ENCODE peak calls at places on chromosomes 5 and 9, in five cellular contexts. One of them, this sample, is unnamed.

GRCh38 chr9:127177221-127177620 is 54.8 kb upstream of the ANGPTL2 start:
- DNase-seq in GM12865: no peak
- DNase-seq in fibroblast of the aortic adventitia: no peak
- DNase-seq in fibroblast of villous mesenchyme: no peak
- DNase-seq in sigmoid colon: peak; percentile 63
- DNase-seq in this sample: no peak

GRCh38 chr5:142403583-142403982 is 78.8 kb upstream of the SPRY4 start:
- DNase-seq in GM12865: no peak
- DNase-seq in fibroblast of the aortic adventitia: no peak
- DNase-seq in sigmoid colon: no peak
- DNase-seq in fibroblast of villous mesenchyme: no peak
- DNase-seq in this sample: no peak

GRCh38 chr5:92401492-92401891 is 1018.4 kb upstream of the ARRDC3 start:
- DNase-seq in fibroblast of the aortic adventitia: peak; percentile 33
- DNase-seq in fibroblast of villous mesenchyme: no peak
- DNase-seq in sigmoid colon: no peak
- DNase-seq in GM12865: peak; percentile 38
- DNase-seq in this sample: peak; percentile 62

GRCh38 chr9:18849910-18850677 is 182.9 kb downstream of the SAXO1 start:
- DNase-seq in GM12865: no peak
- DNase-seq in fibroblast of the aortic adventitia: no peak
- DNase-seq in fibroblast of villous mesenchyme: no peak
- DNase-seq in sigmoid colon: no peak
- DNase-seq in this sample: no peak

GRCh38 chr5:68730220-68731010 is 363.4 kb upstream of the SLC30A5 start:
- DNase-seq in GM12865: no peak
- DNase-seq in sigmoid colon: no peak
- DNase-seq in fibroblast of villous mesenchyme: peak; percentile 62
- DNase-seq in fibroblast of the aortic adventitia: peak; percentile 87
- DNase-seq in this sample: peak; percentile 91

GRCh38 chr9:98255064-98255577 is 328 bp downstream of the TBC1D2 start:
- DNase-seq in fibroblast of villous mesenchyme: peak; percentile 62
- DNase-seq in GM12865: no peak
- DNase-seq in sigmoid colon: peak; percentile 67
- DNase-seq in fibroblast of the aortic adventitia: peak; percentile 49
- DNase-seq in this sample: peak; percentile 70

GRCh38 chr5:172274951-172275753 is 8.4 kb downstream of the UBTD2 start:
- DNase-seq in fibroblast of the aortic adventitia: no peak
- DNase-seq in GM12865: peak; percentile 80
- DNase-seq in fibroblast of villous mesenchyme: no peak
- DNase-seq in sigmoid colon: no peak
- DNase-seq in this sample: peak; percentile 93

GRCh38 chr9:10146517-10147331 is 466.1 kb downstream of the PTPRD start:
- DNase-seq in GM12865: no peak
- DNase-seq in fibroblast of villous mesenchyme: no peak
- DNase-seq in sigmoid colon: no peak
- DNase-seq in fibroblast of the aortic adventitia: no peak
- DNase-seq in this sample: no peak

GRCh38 chr5:77232959-77233358 is 22.5 kb downstream of the PDE8B start:
- DNase-seq in fibroblast of villous mesenchyme: peak; percentile 23
- DNase-seq in GM12865: peak; percentile 40
- DNase-seq in sigmoid colon: no peak
- DNase-seq in fibroblast of the aortic adventitia: no peak
- DNase-seq in this sample: peak; percentile 47

GRCh38 chr5:59036274-59036961 is 453.5 kb downstream of the RAB3C start:
- DNase-seq in sigmoid colon: peak; percentile 75
- DNase-seq in GM12865: no peak
- DNase-seq in fibroblast of the aortic adventitia: peak; percentile 96
- DNase-seq in fibroblast of villous mesenchyme: peak; percentile 99
- DNase-seq in this sample: peak; percentile 99

GRCh38 chr5:56409331-56410190 is 176.4 kb upstream of the ANKRD55 start:
- DNase-seq in fibroblast of villous mesenchyme: peak; percentile 99
- DNase-seq in GM12865: no peak
- DNase-seq in fibroblast of the aortic adventitia: peak; percentile 94
- DNase-seq in sigmoid colon: no peak
- DNase-seq in this sample: peak; percentile 55

GRCh38 chr5:178272591-178272990 is 40.0 kb upstream of the PHYKPL start:
- DNase-seq in GM12865: no peak
- DNase-seq in sigmoid colon: no peak
- DNase-seq in fibroblast of villous mesenchyme: no peak
- DNase-seq in fibroblast of the aortic adventitia: no peak
- DNase-seq in this sample: no peak

GRCh38 chr5:143376911-143377838 is 26.3 kb downstream of the NR3C1 start:
- DNase-seq in GM12865: no peak
- DNase-seq in fibroblast of villous mesenchyme: no peak
- DNase-seq in fibroblast of the aortic adventitia: peak; percentile 51
- DNase-seq in sigmoid colon: no peak
- DNase-seq in this sample: peak; percentile 56

GRCh38 chr5:135391869-135392255 is 7.2 kb downstream of the MACROH2A1 start:
- DNase-seq in fibroblast of the aortic adventitia: no peak
- DNase-seq in GM12865: no peak
- DNase-seq in fibroblast of villous mesenchyme: no peak
- DNase-seq in sigmoid colon: no peak
- DNase-seq in this sample: no peak

GRCh38 chr9:33120620-33121019 is 44.1 kb upstream of the SMU1 start:
- DNase-seq in fibroblast of the aortic adventitia: no peak
- DNase-seq in GM12865: no peak
- DNase-seq in sigmoid colon: no peak
- DNase-seq in fibroblast of villous mesenchyme: no peak
- DNase-seq in this sample: no peak

GRCh38 chr5:68265822-68266395 is 50.4 kb downstream of the PIK3R1 start:
- DNase-seq in fibroblast of villous mesenchyme: peak; percentile 35
- DNase-seq in fibroblast of the aortic adventitia: peak; percentile 60
- DNase-seq in GM12865: no peak
- DNase-seq in sigmoid colon: peak; percentile 60
- DNase-seq in this sample: peak; percentile 41

GRCh38 chr5:59760798-59761348 is 132.7 kb downstream of the PDE4D start:
- DNase-seq in fibroblast of villous mesenchyme: peak; percentile 81
- DNase-seq in GM12865: peak; percentile 23
- DNase-seq in fibroblast of the aortic adventitia: peak; percentile 20
- DNase-seq in sigmoid colon: no peak
- DNase-seq in this sample: peak; percentile 86

GRCh38 chr9:88786291-88787054 is 204.8 kb upstream of the S1PR3 start:
- DNase-seq in sigmoid colon: no peak
- DNase-seq in fibroblast of villous mesenchyme: no peak
- DNase-seq in fibroblast of the aortic adventitia: peak; percentile 54
- DNase-seq in GM12865: no peak
- DNase-seq in this sample: peak; percentile 36

GRCh38 chr9:23596913-23597634 is 229.0 kb downstream of the ELAVL2 start:
- DNase-seq in sigmoid colon: no peak
- DNase-seq in GM12865: no peak
- DNase-seq in fibroblast of the aortic adventitia: no peak
- DNase-seq in fibroblast of villous mesenchyme: no peak
- DNase-seq in this sample: no peak

GRCh38 chr5:153767221-153768218 is 271.2 kb downstream of the FAM114A2 start:
- DNase-seq in fibroblast of villous mesenchyme: no peak
- DNase-seq in sigmoid colon: no peak
- DNase-seq in GM12865: no peak
- DNase-seq in fibroblast of the aortic adventitia: no peak
- DNase-seq in this sample: peak; percentile 4

GRCh38 chr9:128675382-128675781 is 13.6 kb upstream of the SET start:
- DNase-seq in fibroblast of villous mesenchyme: no peak
- DNase-seq in GM12865: no peak
- DNase-seq in sigmoid colon: no peak
- DNase-seq in fibroblast of the aortic adventitia: no peak
- DNase-seq in this sample: no peak

GRCh38 chr9:126975327-126976059 is 60.9 kb downstream of the RALGPS1 start:
- DNase-seq in fibroblast of villous mesenchyme: no peak
- DNase-seq in sigmoid colon: no peak
- DNase-seq in GM12865: no peak
- DNase-seq in fibroblast of the aortic adventitia: no peak
- DNase-seq in this sample: no peak

GRCh38 chr9:98118640-98119601 is at the start of gene TRIM14:
- DNase-seq in sigmoid colon: peak; percentile 71
- DNase-seq in fibroblast of the aortic adventitia: peak; percentile 19
- DNase-seq in fibroblast of villous mesenchyme: peak; percentile 73
- DNase-seq in GM12865: peak; percentile 80
- DNase-seq in this sample: peak; percentile 52

GRCh38 chr9:87382902-87383301 is 114.8 kb upstream of the DAPK1 start:
- DNase-seq in fibroblast of villous mesenchyme: peak; percentile 65
- DNase-seq in sigmoid colon: no peak
- DNase-seq in GM12865: peak; percentile 9
- DNase-seq in fibroblast of the aortic adventitia: peak; percentile 94
- DNase-seq in this sample: peak; percentile 86

GRCh38 chr5:79258801-79259200 is 22.9 kb downstream of the JMY start:
- DNase-seq in sigmoid colon: no peak
- DNase-seq in fibroblast of villous mesenchyme: no peak
- DNase-seq in fibroblast of the aortic adventitia: no peak
- DNase-seq in GM12865: no peak
- DNase-seq in this sample: no peak

GRCh38 chr5:170408189-170408588 is 19.0 kb upstream of the KCNMB1 start:
- DNase-seq in fibroblast of villous mesenchyme: no peak
- DNase-seq in fibroblast of the aortic adventitia: no peak
- DNase-seq in sigmoid colon: no peak
- DNase-seq in GM12865: no peak
- DNase-seq in this sample: no peak

GRCh38 chr9:136225366-136225747 is 20.3 kb downstream of the QSOX2 start:
- DNase-seq in fibroblast of villous mesenchyme: no peak
- DNase-seq in sigmoid colon: no peak
- DNase-seq in fibroblast of the aortic adventitia: no peak
- DNase-seq in GM12865: peak; percentile 76
- DNase-seq in this sample: no peak

GRCh38 chr5:176185133-176185733 is 53.0 kb upstream of the SIMC1 start:
- DNase-seq in fibroblast of the aortic adventitia: no peak
- DNase-seq in fibroblast of villous mesenchyme: no peak
- DNase-seq in sigmoid colon: no peak
- DNase-seq in GM12865: no peak
- DNase-seq in this sample: no peak

GRCh38 chr9:110750272-110750671 is 81.7 kb downstream of the MUSK start:
- DNase-seq in sigmoid colon: peak; percentile 81
- DNase-seq in GM12865: no peak
- DNase-seq in fibroblast of villous mesenchyme: no peak
- DNase-seq in fibroblast of the aortic adventitia: peak; percentile 87
- DNase-seq in this sample: peak; percentile 20

GRCh38 chr9:133855802-133856592 is 117.8 kb upstream of the SARDH start:
- DNase-seq in GM12865: no peak
- DNase-seq in sigmoid colon: peak; percentile 82
- DNase-seq in fibroblast of the aortic adventitia: peak; percentile 14
- DNase-seq in fibroblast of villous mesenchyme: peak; percentile 99
- DNase-seq in this sample: peak; percentile 99

GRCh38 chr5:136424835-136425694 is 59.7 kb upstream of the TRPC7 start:
- DNase-seq in fibroblast of the aortic adventitia: peak; percentile 55
- DNase-seq in sigmoid colon: no peak
- DNase-seq in GM12865: peak; percentile 76
- DNase-seq in fibroblast of villous mesenchyme: peak; percentile 64
- DNase-seq in this sample: peak; percentile 65

GRCh38 chr9:26169684-26170083 is 491.4 kb upstream of the TUSC1 start:
- DNase-seq in fibroblast of villous mesenchyme: peak; percentile 11
- DNase-seq in GM12865: no peak
- DNase-seq in sigmoid colon: no peak
- DNase-seq in fibroblast of the aortic adventitia: no peak
- DNase-seq in this sample: no peak

GRCh38 chr9:115132648-115133047 is 14.7 kb upstream of the TNC start:
- DNase-seq in fibroblast of the aortic adventitia: no peak
- DNase-seq in sigmoid colon: peak; percentile 72
- DNase-seq in fibroblast of villous mesenchyme: peak; percentile 48
- DNase-seq in GM12865: no peak
- DNase-seq in this sample: peak; percentile 72

GRCh38 chr5:125109293-125109692 is 362.9 kb upstream of the ZNF608 start:
- DNase-seq in sigmoid colon: no peak
- DNase-seq in GM12865: no peak
- DNase-seq in fibroblast of the aortic adventitia: no peak
- DNase-seq in fibroblast of villous mesenchyme: no peak
- DNase-seq in this sample: no peak

GRCh38 chr5:5884593-5884992 is 462.1 kb downstream of the ICE1 start:
- DNase-seq in GM12865: no peak
- DNase-seq in fibroblast of villous mesenchyme: no peak
- DNase-seq in fibroblast of the aortic adventitia: no peak
- DNase-seq in sigmoid colon: no peak
- DNase-seq in this sample: no peak

GRCh38 chr5:5885782-5886181 is 463.3 kb downstream of the ICE1 start:
- DNase-seq in fibroblast of villous mesenchyme: no peak
- DNase-seq in fibroblast of the aortic adventitia: no peak
- DNase-seq in sigmoid colon: no peak
- DNase-seq in GM12865: no peak
- DNase-seq in this sample: no peak

GRCh38 chr5:5886353-5886752 is 463.9 kb downstream of the ICE1 start:
- DNase-seq in GM12865: no peak
- DNase-seq in fibroblast of villous mesenchyme: no peak
- DNase-seq in sigmoid colon: no peak
- DNase-seq in fibroblast of the aortic adventitia: no peak
- DNase-seq in this sample: no peak

GRCh38 chr5:5887818-5888217 is 465.3 kb downstream of the ICE1 start:
- DNase-seq in fibroblast of villous mesenchyme: no peak
- DNase-seq in GM12865: no peak
- DNase-seq in sigmoid colon: no peak
- DNase-seq in fibroblast of the aortic adventitia: no peak
- DNase-seq in this sample: no peak

DNA sequence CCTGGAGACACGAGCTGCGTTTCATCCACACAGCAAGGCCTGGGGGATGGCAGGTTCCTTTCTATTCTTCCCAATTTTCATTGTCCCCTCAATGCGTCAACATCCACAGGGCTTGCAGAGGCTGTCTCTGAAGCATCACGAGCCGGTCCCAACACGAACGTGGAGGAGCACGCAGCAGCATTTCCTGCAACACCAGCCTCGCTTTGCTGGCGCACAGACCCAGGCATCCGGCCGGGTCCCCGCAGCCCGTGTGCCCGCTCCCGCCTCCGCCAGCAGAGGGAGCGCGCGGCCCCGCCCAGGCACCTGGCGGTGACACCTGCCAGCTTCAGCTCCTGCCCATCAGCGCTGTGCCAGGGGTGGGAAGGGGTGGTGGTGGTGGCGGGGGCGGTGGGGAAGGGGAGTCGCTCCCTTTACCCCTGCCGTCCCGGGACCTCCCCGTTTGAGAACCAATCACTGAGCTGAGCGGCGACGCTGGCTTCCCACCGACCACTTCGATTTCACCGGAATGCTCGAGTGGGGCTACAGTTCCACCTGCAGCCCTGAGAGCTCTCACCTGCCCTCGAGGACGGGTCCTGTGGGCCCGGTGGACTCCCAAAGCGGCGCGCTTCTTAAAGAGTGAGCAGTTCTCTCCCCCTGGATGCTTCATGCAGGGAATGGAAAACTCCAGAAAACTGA is 464.5 kb downstream of the ICE1 start:
- DNase-seq in sigmoid colon: no peak
- DNase-seq in fibroblast of villous mesenchyme: no peak
- DNase-seq in GM12865: peak; percentile 56
- DNase-seq in fibroblast of the aortic adventitia: no peak
- DNase-seq in this sample: no peak
- TF ChIP-seq CTCF in sigmoid colon: peak; percentile 51
- TF ChIP-seq CTCF in fibroblast of villous mesenchyme: peak; percentile 10
- TF ChIP-seq CTCF in GM12865: peak; percentile 87
- TF ChIP-seq CTCF in fibroblast of the aortic adventitia: no peak
- TF ChIP-seq CTCF in this sample: peak; percentile 18

GRCh38 chr5:86617309-86617755 is 409 bp upstream of the COX7C start:
- DNase-seq in fibroblast of the aortic adventitia: no peak
- DNase-seq in sigmoid colon: no peak
- DNase-seq in fibroblast of villous mesenchyme: no peak
- DNase-seq in GM12865: no peak
- DNase-seq in this sample: no peak
- H3K4me3 ChIP-seq in fibroblast of the aortic adventitia: no peak overlapping the region
- H3K4me3 ChIP-seq in sigmoid colon: no peak overlapping the region
- H3K4me3 ChIP-seq in fibroblast of villous mesenchyme: no peak overlapping the region
- H3K4me3 ChIP-seq in GM12865: peak overlapping the region; percentile 7
- H3K4me3 ChIP-seq in this sample: no peak overlapping the region

GRCh38 chr9:113463418-113464285 is at the start of gene RGS3:
- DNase-seq in fibroblast of the aortic adventitia: no peak
- DNase-seq in GM12865: peak; percentile 72
- DNase-seq in fibroblast of villous mesenchyme: no peak
- DNase-seq in sigmoid colon: peak; percentile 84
- DNase-seq in this sample: peak; percentile 8
- TF ChIP-seq CTCF in fibroblast of the aortic adventitia: no peak
- TF ChIP-seq CTCF in GM12865: no peak
- TF ChIP-seq CTCF in fibroblast of villous mesenchyme: no peak
- TF ChIP-seq CTCF in sigmoid colon: no peak
- TF ChIP-seq CTCF in this sample: no peak

GRCh38 chr9:129886226-129887174 is 51.2 kb downstream of the USP20 start:
- DNase-seq in sigmoid colon: no peak
- DNase-seq in fibroblast of the aortic adventitia: peak; percentile 17
- DNase-seq in GM12865: peak; percentile 83
- DNase-seq in fibroblast of villous mesenchyme: no peak
- DNase-seq in this sample: no peak
- H3K4me3 ChIP-seq in sigmoid colon: no peak overlapping the region
- H3K4me3 ChIP-seq in fibroblast of the aortic adventitia: no peak overlapping the region
- H3K4me3 ChIP-seq in GM12865: peak overlapping the region; percentile 75
- H3K4me3 ChIP-seq in fibroblast of villous mesenchyme: peak overlapping the region; percentile 25
- H3K4me3 ChIP-seq in this sample: no peak overlapping the region